ENCODE peak calls at places on chromosomes 6 and 20, in five cellular contexts. S is neuronal stem cell, A is body of pancreas, F is mesendoderm, R is IMR-90. I is an unnamed sample.

GRCh38 chr20:36231331-36231730 is 4.9 kb upstream of the AAR2 start:
- DNase-seq in A (no peak), R (no peak), F (peak; percentile 36), S (no peak), I (no peak)

GRCh38 chr6:35262596-35262995 is 3.1 kb downstream of the ZNF76 start:
- DNase-seq in S (no peak), F (no peak), A (no peak), R (peak; percentile 25), I (no peak)

GRCh38 chr6:13535306-13535705 is 39.1 kb upstream of the SIRT5 start:
- DNase-seq in R (no peak), S (no peak), F (no peak), A (no peak), I (no peak)

GRCh38 chr6:21181866-21182265 is 411.7 kb upstream of the SOX4 start:
- DNase-seq in F (no peak), A (no peak), S (no peak), R (no peak), I (no peak)

GRCh38 chr6:87904041-87904440 is 143.6 kb upstream of the SPACA1 start:
- DNase-seq in A (no peak), R (no peak), S (no peak), F (peak; percentile 34), I (no peak)

GRCh38 chr6:107532707-107533106 is 42.8 kb downstream of the SOBP start:
- DNase-seq in S (no peak), A (peak; percentile 12), F (no peak), R (no peak), I (no peak)

GRCh38 chr6:149334201-149334600 is 16.7 kb downstream of the TAB2 start:
- DNase-seq in A (no peak), R (peak; percentile 69), F (no peak), S (no peak), I (no peak)

GRCh38 chr6:5234869-5235268 is 25.9 kb downstream of the LYRM4 start:
- DNase-seq in F (no peak), A (no peak), R (no peak), S (no peak), I (no peak)

GRCh38 chr20:46230811-46231282 is 77.5 kb downstream of the CDH22 start:
- DNase-seq in F (peak; percentile 87), R (peak; percentile 24), S (peak; percentile 72), A (no peak), I (peak; percentile 77)

GRCh38 chr6:41502607-41503434 is 43.4 kb upstream of the FOXP4 start:
- DNase-seq in S (no peak), R (no peak), F (peak; percentile 76), A (peak; percentile 14), I (peak; percentile 73)

GRCh38 chr6:112237644-112238043 is 16.7 kb downstream of the LAMA4 start:
- DNase-seq in S (no peak), R (peak; percentile 92), A (peak; percentile 44), F (no peak), I (peak; percentile 30)

GRCh38 chr6:81766482-81767069 is 14.1 kb upstream of the TENT5A start:
- DNase-seq in F (peak; percentile 49), R (peak; percentile 93), S (no peak), A (peak; percentile 47), I (no peak)

GRCh38 chr6:43120938-43121913 is 45.1 kb downstream of the PTK7 start:
- DNase-seq in S (no peak), A (peak; percentile 54), R (peak; percentile 98), F (peak; percentile 95), I (peak; percentile 84)

GRCh38 chr20:330233-331149 is 5.1 kb downstream of the SOX12 start:
- DNase-seq in R (peak; percentile 66), S (peak; percentile 67), F (peak; percentile 90), A (peak; percentile 63), I (peak; percentile 70)

GRCh38 chr6:122736606-122737005 is 42.9 kb upstream of the FABP7 start:
- DNase-seq in S (no peak), A (no peak), F (no peak), R (no peak), I (no peak)

GRCh38 chr20:10662661-10663458 is 10.9 kb downstream of the JAG1 start:
- DNase-seq in R (no peak), A (no peak), S (no peak), F (no peak), I (no peak)

GRCh38 chr20:10665791-10666190 is 8.0 kb downstream of the JAG1 start:
- DNase-seq in R (peak; percentile 30), F (peak; percentile 51), S (no peak), A (peak; percentile 22), I (no peak)

GRCh38 chr20:10666221-10667076 is 7.3 kb downstream of the JAG1 start:
- DNase-seq in A (no peak), S (no peak), R (no peak), F (no peak), I (no peak)

GRCh38 chr20:10667077-10667401 is 6.8 kb downstream of the JAG1 start:
- DNase-seq in S (no peak), A (peak; percentile 38), R (no peak), F (no peak), I (no peak)

DNA sequence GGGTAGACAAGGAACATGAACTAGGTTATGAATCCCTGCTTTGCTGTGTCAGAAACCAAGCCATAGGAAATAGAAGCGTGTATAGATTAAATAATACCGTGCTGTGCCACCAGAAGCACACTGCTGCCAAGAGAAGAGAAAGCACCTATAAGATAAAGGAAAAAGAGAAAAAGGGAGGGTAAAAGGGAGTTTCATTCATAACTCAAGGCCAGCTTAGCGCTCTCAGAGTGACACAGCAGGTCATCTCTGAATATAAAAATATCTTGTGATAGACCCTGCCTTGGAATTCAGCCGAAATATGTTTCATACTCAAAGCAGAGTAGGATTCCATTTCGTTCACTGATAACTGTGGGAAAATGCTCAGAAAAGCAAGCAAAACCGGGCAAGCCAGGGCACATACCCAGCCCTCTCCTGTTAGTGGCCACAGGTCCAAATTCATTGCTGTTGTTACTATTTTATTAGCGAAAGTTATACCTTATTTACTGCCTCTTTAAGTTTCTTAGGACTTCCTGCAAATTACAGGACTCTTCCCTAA is 8.7 kb downstream of the JAG1 start:
- DNase-seq in S (no peak), R (peak; percentile 33), A (no peak), F (no peak), I (no peak)
- H3K4me1 ChIP-seq in S (peaks cover 46% of the 10 kb centered on the region), R (peaks cover 16% of the 10 kb centered on the region), A (peaks cover 93% of the 10 kb centered on the region), F (peaks cover 31% of the 10 kb centered on the region), I (peaks cover 11% of the 10 kb centered on the region)

DNA sequence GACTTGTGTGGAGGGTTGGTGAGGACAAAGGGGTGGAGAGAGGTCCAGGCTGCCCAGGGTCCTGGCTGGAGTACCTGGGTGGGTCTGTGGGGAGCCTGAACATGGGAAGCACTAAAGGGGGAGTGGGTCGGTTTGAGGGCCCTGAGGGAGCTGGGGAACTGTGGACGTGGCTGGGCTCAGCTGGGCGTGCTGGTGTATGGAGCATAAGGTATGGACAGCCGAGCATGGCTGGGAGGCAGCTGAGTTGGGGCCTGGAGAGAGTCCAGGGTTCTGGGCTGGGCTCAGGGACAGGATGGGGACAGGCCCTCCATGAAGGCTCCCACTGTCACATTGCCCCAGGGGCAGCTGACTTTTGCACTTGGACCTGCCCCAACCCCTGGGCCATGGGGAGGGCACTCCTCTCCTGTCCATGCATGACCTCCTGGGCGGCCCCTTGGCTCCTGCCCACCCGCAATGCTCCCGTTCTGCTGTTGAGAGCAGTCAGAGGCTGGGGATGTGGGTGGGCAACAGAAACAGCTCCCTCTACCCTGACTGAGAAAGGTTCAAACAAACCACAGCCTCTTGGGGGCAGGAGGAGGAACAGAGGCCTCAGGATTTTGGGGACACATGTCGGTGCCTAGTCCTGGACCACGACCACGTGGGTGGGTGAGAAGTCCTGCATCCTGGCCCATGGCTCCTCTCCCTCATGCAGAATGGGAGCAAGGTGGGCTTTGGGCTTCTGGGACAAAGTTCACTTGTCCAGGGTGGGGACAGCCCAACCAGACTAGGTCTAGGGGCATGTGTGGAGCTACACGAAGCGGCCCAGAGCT is 4.5 kb downstream of the C20orf204 start:
- DNase-seq in A (no peak), S (no peak), R (no peak), F (no peak), I (no peak)
- H3K27me3 ChIP-seq in A (no peaks in the 10 kb centered on the region), S (peaks cover 64% of the 10 kb centered on the region), R (peaks cover 50% of the 10 kb centered on the region), F (peaks cover 10% of the 10 kb centered on the region), I (peaks cover 19% of the 10 kb centered on the region)

GRCh38 chr20:41617059-41617921 is 887 bp downstream of the CHD6 start:
- DNase-seq in A (peak; percentile 25), S (peak; percentile 30), R (peak; percentile 32), F (peak; percentile 45), I (peak; percentile 69)

GRCh38 chr20:41617931-41618806 is at the start of gene CHD6:
- DNase-seq in R (peak; percentile 99), F (peak; percentile 100), A (peak; percentile 100), S (peak; percentile 99), I (peak; percentile 100)

GRCh38 chr20:41615110-41615509 is 3.1 kb downstream of the CHD6 start:
- DNase-seq in R (no peak), F (no peak), A (no peak), S (no peak), I (no peak)

GRCh38 chr20:41615671-41616070 is 2.5 kb downstream of the CHD6 start:
- DNase-seq in S (no peak), F (no peak), R (no peak), A (no peak), I (no peak)

GRCh38 chr20:41616228-41616627 is 1.9 kb downstream of the CHD6 start:
- DNase-seq in A (no peak), S (no peak), F (no peak), R (peak; percentile 19), I (no peak)
- H3K4me3 ChIP-seq in A (no peak overlapping the region), S (no peak overlapping the region), F (no peak overlapping the region), R (no peak overlapping the region), I (no peak overlapping the region)

GRCh38 chr20:40688129-40689099 is 622 bp downstream of the MAFB start:
- DNase-seq in F (no peak), S (no peak), A (no peak), R (peak; percentile 1), I (no peak)

GRCh38 chr20:40686434-40686882 is 2.6 kb downstream of the MAFB start:
- DNase-seq in A (no peak), S (no peak), R (no peak), F (no peak), I (no peak)

GRCh38 chr20:40686893-40687292 is 2.1 kb downstream of the MAFB start:
- DNase-seq in S (no peak), A (no peak), F (no peak), R (no peak), I (no peak)

GRCh38 chr20:40689100-40689942 is at the start of gene MAFB:
- DNase-seq in S (peak; percentile 91), F (peak; percentile 88), R (peak; percentile 71), A (peak; percentile 95), I (peak; percentile 44)

DNA sequence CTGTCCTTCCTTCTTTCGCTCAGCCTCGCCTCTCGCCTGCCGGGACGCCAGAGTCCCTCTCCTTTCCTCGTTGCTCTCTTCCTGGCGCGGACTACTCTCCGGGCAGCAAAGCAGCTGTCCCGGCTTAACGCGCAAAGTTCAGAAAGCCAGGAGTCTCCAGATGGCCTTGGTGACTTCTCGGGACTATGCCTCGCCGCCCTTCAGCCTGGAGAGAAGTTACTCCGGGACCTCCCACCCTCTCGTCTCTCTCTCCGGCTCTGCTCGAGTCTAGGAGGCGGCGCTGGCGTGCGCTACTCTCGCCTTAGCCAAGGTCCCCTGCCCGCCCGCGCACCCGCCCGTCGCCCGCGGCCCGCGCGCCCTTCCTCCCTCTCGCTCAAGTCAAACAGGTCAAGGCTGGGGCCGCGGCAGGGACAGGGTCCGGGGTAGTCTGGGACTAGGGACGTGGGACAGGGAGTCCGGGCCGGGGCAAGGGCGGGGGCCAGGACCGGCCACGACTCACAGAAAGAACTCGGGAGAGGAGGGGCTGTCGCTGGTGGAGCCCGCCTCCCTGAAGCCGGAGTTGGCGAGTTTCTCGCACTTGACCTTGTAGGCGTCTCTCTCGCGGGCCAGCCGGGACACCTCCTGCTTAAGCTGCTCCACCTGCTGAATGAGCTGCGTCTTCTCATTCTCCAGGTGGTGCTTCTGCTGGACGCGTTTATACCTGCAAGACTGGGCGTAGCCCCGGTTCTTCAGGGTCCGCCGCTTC is 1.5 kb downstream of the MAFB start:
- DNase-seq in F (peak; percentile 76), R (no peak), A (peak; percentile 81), S (peak; percentile 56), I (no peak)
- H3K4me1 ChIP-seq in F (no peaks in the 10 kb centered on the region), R (peaks cover 7% of the 10 kb centered on the region), A (peaks cover 27% of the 10 kb centered on the region), S (peaks cover 6% of the 10 kb centered on the region), I (no peaks in the 10 kb centered on the region)